ENCODE peak calls at places on chromosomes 4 and X, in seven cellular contexts. One of them, this sample, is unnamed.

GRCh38 chr4:182204042-182204441 is 39.2 kb upstream of the TENM3 start:
- DNase-seq in NCI-H774: no peak
- DNase-seq in adrenal gland: no peak
- DNase-seq in T-helper 9 cell: no peak
- DNase-seq in T-cell: no peak
- DNase-seq in astrocyte of the cerebellum: no peak
- DNase-seq in activated T-cell treated with anti-CD3 and anti-CD28 coated beads for 1 hour: no peak
- DNase-seq in this sample: no peak

GRCh38 chr4:54930226-54930625 is 195.2 kb downstream of the KDR start:
- DNase-seq in NCI-H774: peak
- DNase-seq in astrocyte of the cerebellum: peak
- DNase-seq in T-helper 9 cell: no peak
- DNase-seq in activated T-cell treated with anti-CD3 and anti-CD28 coated beads for 1 hour: no peak
- DNase-seq in adrenal gland: no peak
- DNase-seq in T-cell: no peak
- DNase-seq in this sample: no peak

GRCh38 chrX:121333942-121334341 is 286.5 kb downstream of the GLUD2 start:
- DNase-seq in NCI-H774: no peak
- DNase-seq in astrocyte of the cerebellum: no peak
- DNase-seq in adrenal gland: no peak
- DNase-seq in T-cell: no peak
- DNase-seq in T-helper 9 cell: no peak
- DNase-seq in activated T-cell treated with anti-CD3 and anti-CD28 coated beads for 1 hour: no peak
- DNase-seq in this sample: peak

GRCh38 chr4:169079942-169080827 is 70.1 kb upstream of the CBR4 start:
- DNase-seq in adrenal gland: peak
- DNase-seq in activated T-cell treated with anti-CD3 and anti-CD28 coated beads for 1 hour: no peak
- DNase-seq in T-helper 9 cell: no peak
- DNase-seq in NCI-H774: no peak
- DNase-seq in astrocyte of the cerebellum: peak
- DNase-seq in T-cell: no peak
- DNase-seq in this sample: no peak

GRCh38 chr4:105147226-105148151 is 813 bp downstream of the TET2 start:
- DNase-seq in activated T-cell treated with anti-CD3 and anti-CD28 coated beads for 1 hour: peak
- DNase-seq in T-helper 9 cell: no peak
- DNase-seq in NCI-H774: no peak
- DNase-seq in T-cell: peak
- DNase-seq in adrenal gland: peak
- DNase-seq in astrocyte of the cerebellum: no peak
- DNase-seq in this sample: no peak

GRCh38 chr4:182928061-182928460 is 10.9 kb upstream of the DCTD start:
- DNase-seq in T-cell: no peak
- DNase-seq in activated T-cell treated with anti-CD3 and anti-CD28 coated beads for 1 hour: no peak
- DNase-seq in T-helper 9 cell: no peak
- DNase-seq in adrenal gland: no peak
- DNase-seq in astrocyte of the cerebellum: no peak
- DNase-seq in NCI-H774: no peak
- DNase-seq in this sample: no peak

GRCh38 chr4:66014146-66014765 is 344.0 kb upstream of the EPHA5 start:
- DNase-seq in astrocyte of the cerebellum: no peak
- DNase-seq in T-cell: no peak
- DNase-seq in activated T-cell treated with anti-CD3 and anti-CD28 coated beads for 1 hour: no peak
- DNase-seq in NCI-H774: no peak
- DNase-seq in adrenal gland: no peak
- DNase-seq in T-helper 9 cell: no peak
- DNase-seq in this sample: no peak

GRCh38 chr4:73870260-73870659 is 1.1 kb downstream of the CXCL1 start:
- DNase-seq in astrocyte of the cerebellum: no peak
- DNase-seq in adrenal gland: no peak
- DNase-seq in T-helper 9 cell: no peak
- DNase-seq in NCI-H774: no peak
- DNase-seq in T-cell: no peak
- DNase-seq in activated T-cell treated with anti-CD3 and anti-CD28 coated beads for 1 hour: no peak
- DNase-seq in this sample: no peak

GRCh38 chr4:105808459-105809041 is 86.7 kb upstream of the NPNT start:
- DNase-seq in adrenal gland: peak
- DNase-seq in astrocyte of the cerebellum: peak
- DNase-seq in activated T-cell treated with anti-CD3 and anti-CD28 coated beads for 1 hour: no peak
- DNase-seq in T-cell: no peak
- DNase-seq in T-helper 9 cell: no peak
- DNase-seq in NCI-H774: no peak
- DNase-seq in this sample: no peak

GRCh38 chrX:43849173-43849572 is 33.1 kb downstream of the MAOB start:
- DNase-seq in astrocyte of the cerebellum: no peak
- DNase-seq in adrenal gland: peak
- DNase-seq in NCI-H774: no peak
- DNase-seq in activated T-cell treated with anti-CD3 and anti-CD28 coated beads for 1 hour: no peak
- DNase-seq in T-cell: no peak
- DNase-seq in T-helper 9 cell: no peak
- DNase-seq in this sample: no peak

GRCh38 chr4:24816797-24817196 is 21.4 kb downstream of the SOD3 start:
- DNase-seq in T-helper 9 cell: no peak
- DNase-seq in activated T-cell treated with anti-CD3 and anti-CD28 coated beads for 1 hour: no peak
- DNase-seq in astrocyte of the cerebellum: no peak
- DNase-seq in adrenal gland: no peak
- DNase-seq in T-cell: no peak
- DNase-seq in NCI-H774: no peak
- DNase-seq in this sample: no peak

GRCh38 chr4:128639586-128640270 is 169.8 kb upstream of the JADE1 start:
- DNase-seq in astrocyte of the cerebellum: no peak
- DNase-seq in T-cell: no peak
- DNase-seq in T-helper 9 cell: no peak
- DNase-seq in activated T-cell treated with anti-CD3 and anti-CD28 coated beads for 1 hour: no peak
- DNase-seq in NCI-H774: no peak
- DNase-seq in adrenal gland: peak
- DNase-seq in this sample: no peak

GRCh38 chrX:98371994-98372393 is 1488.3 kb downstream of the RPA4 start:
- DNase-seq in T-cell: no peak
- DNase-seq in NCI-H774: no peak
- DNase-seq in adrenal gland: no peak
- DNase-seq in activated T-cell treated with anti-CD3 and anti-CD28 coated beads for 1 hour: no peak
- DNase-seq in T-helper 9 cell: no peak
- DNase-seq in astrocyte of the cerebellum: no peak
- DNase-seq in this sample: no peak